ENCODE peak calls at places on chromosomes 1 and 21, in eight cellular contexts. One of them, this sample, is unnamed.

GRCh38 chr21:41616063-41616591 is 108.2 kb upstream of the TMPRSS2 start:
- DNase-seq in iPS DF 6.9: no peak
- DNase-seq in RWPE1: no peak
- DNase-seq in foreskin fibroblast: peak
- DNase-seq in stimulated activated CD8-positive, alpha-beta memory T cell treated with anti-CD3 and anti-CD28 coated beads, Interleukin-15, amount 100 ng/mL, for 4 hours: no peak
- DNase-seq in CD8-positive, alpha-beta T cell: no peak
- DNase-seq in choroid plexus epithelial cell: peak
- DNase-seq in nephron progenitor cell: no peak
- DNase-seq in this sample: no peak

GRCh38 chr1:12063141-12064072 is at the start of gene TNFRSF8:
- DNase-seq in iPS DF 6.9: no peak
- DNase-seq in RWPE1: no peak
- DNase-seq in foreskin fibroblast: no peak
- DNase-seq in stimulated activated CD8-positive, alpha-beta memory T cell treated with anti-CD3 and anti-CD28 coated beads, Interleukin-15, amount 100 ng/mL, for 4 hours: no peak
- DNase-seq in CD8-positive, alpha-beta T cell: no peak
- DNase-seq in choroid plexus epithelial cell: peak
- DNase-seq in nephron progenitor cell: no peak
- DNase-seq in this sample: no peak

GRCh38 chr1:8554956-8555534 is 237.1 kb downstream of the SLC45A1 start:
- DNase-seq in iPS DF 6.9: no peak
- DNase-seq in RWPE1: peak
- DNase-seq in foreskin fibroblast: no peak
- DNase-seq in stimulated activated CD8-positive, alpha-beta memory T cell treated with anti-CD3 and anti-CD28 coated beads, Interleukin-15, amount 100 ng/mL, for 4 hours: no peak
- DNase-seq in CD8-positive, alpha-beta T cell: no peak
- DNase-seq in choroid plexus epithelial cell: peak
- DNase-seq in nephron progenitor cell: no peak
- DNase-seq in this sample: no peak

GRCh38 chr1:51850420-51851297 is 27.9 kb downstream of the NRDC start:
- DNase-seq in iPS DF 6.9: no peak
- DNase-seq in RWPE1: no peak
- DNase-seq in foreskin fibroblast: no peak
- DNase-seq in stimulated activated CD8-positive, alpha-beta memory T cell treated with anti-CD3 and anti-CD28 coated beads, Interleukin-15, amount 100 ng/mL, for 4 hours: no peak
- DNase-seq in CD8-positive, alpha-beta T cell: no peak
- DNase-seq in choroid plexus epithelial cell: no peak
- DNase-seq in nephron progenitor cell: no peak
- DNase-seq in this sample: no peak

GRCh38 chr1:29162476-29163138 is 19.1 kb downstream of the SRSF4 start:
- DNase-seq in iPS DF 6.9: no peak
- DNase-seq in RWPE1: no peak
- DNase-seq in foreskin fibroblast: peak
- DNase-seq in stimulated activated CD8-positive, alpha-beta memory T cell treated with anti-CD3 and anti-CD28 coated beads, Interleukin-15, amount 100 ng/mL, for 4 hours: no peak
- DNase-seq in CD8-positive, alpha-beta T cell: no peak
- DNase-seq in choroid plexus epithelial cell: no peak
- DNase-seq in nephron progenitor cell: no peak
- DNase-seq in this sample: no peak

GRCh38 chr1:38370716-38371504 is 324.3 kb upstream of the POU3F1 start:
- DNase-seq in iPS DF 6.9: no peak
- DNase-seq in RWPE1: no peak
- DNase-seq in foreskin fibroblast: no peak
- DNase-seq in stimulated activated CD8-positive, alpha-beta memory T cell treated with anti-CD3 and anti-CD28 coated beads, Interleukin-15, amount 100 ng/mL, for 4 hours: no peak
- DNase-seq in CD8-positive, alpha-beta T cell: no peak
- DNase-seq in choroid plexus epithelial cell: no peak
- DNase-seq in nephron progenitor cell: peak
- DNase-seq in this sample: no peak

GRCh38 chr1:155005076-155005971 is 2.7 kb downstream of the ZBTB7B start:
- DNase-seq in iPS DF 6.9: no peak
- DNase-seq in RWPE1: peak
- DNase-seq in foreskin fibroblast: no peak
- DNase-seq in stimulated activated CD8-positive, alpha-beta memory T cell treated with anti-CD3 and anti-CD28 coated beads, Interleukin-15, amount 100 ng/mL, for 4 hours: no peak
- DNase-seq in CD8-positive, alpha-beta T cell: no peak
- DNase-seq in choroid plexus epithelial cell: no peak
- DNase-seq in nephron progenitor cell: no peak
- DNase-seq in this sample: no peak

GRCh38 chr1:163361123-163361934 is 39.6 kb downstream of the NUF2 start:
- DNase-seq in iPS DF 6.9: peak
- DNase-seq in RWPE1: peak
- DNase-seq in foreskin fibroblast: no peak
- DNase-seq in stimulated activated CD8-positive, alpha-beta memory T cell treated with anti-CD3 and anti-CD28 coated beads, Interleukin-15, amount 100 ng/mL, for 4 hours: no peak
- DNase-seq in CD8-positive, alpha-beta T cell: no peak
- DNase-seq in choroid plexus epithelial cell: peak
- DNase-seq in nephron progenitor cell: peak
- DNase-seq in this sample: peak

GRCh38 chr1:78607334-78607927 is 12.8 kb upstream of the IFI44L start:
- DNase-seq in iPS DF 6.9: no peak
- DNase-seq in RWPE1: peak
- DNase-seq in foreskin fibroblast: no peak
- DNase-seq in stimulated activated CD8-positive, alpha-beta memory T cell treated with anti-CD3 and anti-CD28 coated beads, Interleukin-15, amount 100 ng/mL, for 4 hours: no peak
- DNase-seq in CD8-positive, alpha-beta T cell: no peak
- DNase-seq in choroid plexus epithelial cell: peak
- DNase-seq in nephron progenitor cell: no peak
- DNase-seq in this sample: peak

GRCh38 chr1:203598736-203599135 is 27.9 kb upstream of the ATP2B4 start:
- DNase-seq in iPS DF 6.9: no peak
- DNase-seq in RWPE1: no peak
- DNase-seq in foreskin fibroblast: no peak
- DNase-seq in stimulated activated CD8-positive, alpha-beta memory T cell treated with anti-CD3 and anti-CD28 coated beads, Interleukin-15, amount 100 ng/mL, for 4 hours: no peak
- DNase-seq in CD8-positive, alpha-beta T cell: no peak
- DNase-seq in choroid plexus epithelial cell: no peak
- DNase-seq in nephron progenitor cell: peak
- DNase-seq in this sample: no peak

GRCh38 chr1:41486053-41486891 is 1.8 kb upstream of the EDN2 start:
- DNase-seq in iPS DF 6.9: no peak
- DNase-seq in RWPE1: no peak
- DNase-seq in foreskin fibroblast: no peak
- DNase-seq in stimulated activated CD8-positive, alpha-beta memory T cell treated with anti-CD3 and anti-CD28 coated beads, Interleukin-15, amount 100 ng/mL, for 4 hours: no peak
- DNase-seq in CD8-positive, alpha-beta T cell: no peak
- DNase-seq in choroid plexus epithelial cell: peak
- DNase-seq in nephron progenitor cell: no peak
- DNase-seq in this sample: no peak

GRCh38 chr21:16794944-16795343 is 717.9 kb upstream of the CXADR start:
- DNase-seq in iPS DF 6.9: no peak
- DNase-seq in RWPE1: no peak
- DNase-seq in foreskin fibroblast: peak
- DNase-seq in stimulated activated CD8-positive, alpha-beta memory T cell treated with anti-CD3 and anti-CD28 coated beads, Interleukin-15, amount 100 ng/mL, for 4 hours: no peak
- DNase-seq in CD8-positive, alpha-beta T cell: no peak
- DNase-seq in choroid plexus epithelial cell: peak
- DNase-seq in nephron progenitor cell: no peak
- DNase-seq in this sample: no peak

GRCh38 chr1:229431270-229432115 is 2.4 kb downstream of the ACTA1 start:
- DNase-seq in iPS DF 6.9: no peak
- DNase-seq in RWPE1: no peak
- DNase-seq in foreskin fibroblast: no peak
- DNase-seq in stimulated activated CD8-positive, alpha-beta memory T cell treated with anti-CD3 and anti-CD28 coated beads, Interleukin-15, amount 100 ng/mL, for 4 hours: no peak
- DNase-seq in CD8-positive, alpha-beta T cell: no peak
- DNase-seq in choroid plexus epithelial cell: no peak
- DNase-seq in nephron progenitor cell: no peak
- DNase-seq in this sample: no peak

GRCh38 chr1:44037154-44037553 is 5.9 kb upstream of the SLC6A9 start:
- DNase-seq in iPS DF 6.9: no peak
- DNase-seq in RWPE1: no peak
- DNase-seq in foreskin fibroblast: no peak
- DNase-seq in stimulated activated CD8-positive, alpha-beta memory T cell treated with anti-CD3 and anti-CD28 coated beads, Interleukin-15, amount 100 ng/mL, for 4 hours: no peak
- DNase-seq in CD8-positive, alpha-beta T cell: no peak
- DNase-seq in choroid plexus epithelial cell: no peak
- DNase-seq in nephron progenitor cell: peak
- DNase-seq in this sample: no peak

GRCh38 chr1:16375521-16376359 is 8.7 kb downstream of the SZRD1 start:
- DNase-seq in iPS DF 6.9: no peak
- DNase-seq in RWPE1: no peak
- DNase-seq in foreskin fibroblast: peak
- DNase-seq in stimulated activated CD8-positive, alpha-beta memory T cell treated with anti-CD3 and anti-CD28 coated beads, Interleukin-15, amount 100 ng/mL, for 4 hours: no peak
- DNase-seq in CD8-positive, alpha-beta T cell: no peak
- DNase-seq in choroid plexus epithelial cell: peak
- DNase-seq in nephron progenitor cell: no peak
- DNase-seq in this sample: no peak

GRCh38 chr1:88433556-88433955 is 250.5 kb upstream of the PKN2 start:
- DNase-seq in iPS DF 6.9: no peak
- DNase-seq in RWPE1: no peak
- DNase-seq in foreskin fibroblast: no peak
- DNase-seq in stimulated activated CD8-positive, alpha-beta memory T cell treated with anti-CD3 and anti-CD28 coated beads, Interleukin-15, amount 100 ng/mL, for 4 hours: no peak
- DNase-seq in CD8-positive, alpha-beta T cell: no peak
- DNase-seq in choroid plexus epithelial cell: no peak
- DNase-seq in nephron progenitor cell: no peak
- DNase-seq in this sample: no peak

GRCh38 chr1:167752219-167752985 is 30.6 kb downstream of the MPZL1 start:
- DNase-seq in iPS DF 6.9: no peak
- DNase-seq in RWPE1: peak
- DNase-seq in foreskin fibroblast: peak
- DNase-seq in stimulated activated CD8-positive, alpha-beta memory T cell treated with anti-CD3 and anti-CD28 coated beads, Interleukin-15, amount 100 ng/mL, for 4 hours: no peak
- DNase-seq in CD8-positive, alpha-beta T cell: no peak
- DNase-seq in choroid plexus epithelial cell: no peak
- DNase-seq in nephron progenitor cell: no peak
- DNase-seq in this sample: no peak

GRCh38 chr1:78892251-78892650 is 114.3 kb downstream of the ADGRL4 start:
- DNase-seq in iPS DF 6.9: no peak
- DNase-seq in RWPE1: no peak
- DNase-seq in foreskin fibroblast: peak
- DNase-seq in stimulated activated CD8-positive, alpha-beta memory T cell treated with anti-CD3 and anti-CD28 coated beads, Interleukin-15, amount 100 ng/mL, for 4 hours: no peak
- DNase-seq in CD8-positive, alpha-beta T cell: no peak
- DNase-seq in choroid plexus epithelial cell: peak
- DNase-seq in nephron progenitor cell: no peak
- DNase-seq in this sample: no peak

GRCh38 chr1:240474133-240474614 is 137.8 kb downstream of the GREM2 start:
- DNase-seq in iPS DF 6.9: no peak
- DNase-seq in RWPE1: peak
- DNase-seq in foreskin fibroblast: peak
- DNase-seq in stimulated activated CD8-positive, alpha-beta memory T cell treated with anti-CD3 and anti-CD28 coated beads, Interleukin-15, amount 100 ng/mL, for 4 hours: no peak
- DNase-seq in CD8-positive, alpha-beta T cell: no peak
- DNase-seq in choroid plexus epithelial cell: peak
- DNase-seq in nephron progenitor cell: no peak
- DNase-seq in this sample: no peak

This sample was measured in LoVo.